ENCODE peak calls at places on chromosomes 3 and 15, in eight cellular contexts. O is psoas muscle, B is breast epithelium, X is heart right ventricle, E is transverse colon, V is endothelial cell of umbilical vein, Q is RWPE2, N is astrocyte. J is an unnamed sample. For H3K4me1 and H3K27me3, the result is how much of the 10 kb centered on the place peaks cover.

GRCh38 chr3:131083190-131083863 is 56.6 kb downstream of the NEK11 start:
- DNase-seq in O (peak), B (no peak), X (peak), E (peak), V (no peak), Q (no peak), N (no peak), J (no peak)

GRCh38 chr3:27485853-27486252 is 1.7 kb upstream of the SLC4A7 start:
- DNase-seq in O (no peak), B (no peak), X (no peak), E (no peak), V (no peak), Q (no peak), N (peak), J (no peak)

GRCh38 chr15:69074843-69075224 is 60.3 kb downstream of the NOX5 start:
- DNase-seq in O (no peak), B (no peak), X (no peak), E (peak), V (peak), Q (peak), N (no peak), J (no peak)

GRCh38 chr3:105686324-105686897 is 182.4 kb downstream of the CBLB start:
- DNase-seq in O (no peak), B (no peak), X (no peak), E (no peak), V (peak), Q (no peak), N (no peak), J (no peak)

GRCh38 chr15:67826717-67827560 is 1.6 kb downstream of the SKOR1 start:
- DNase-seq in O (no peak), B (no peak), X (no peak), E (no peak), V (no peak), Q (peak), N (no peak), J (no peak)

GRCh38 chr3:129723558-129724324 is 117.3 kb upstream of the PLXND1 start:
- DNase-seq in O (peak), B (peak), X (no peak), E (peak), V (peak), Q (no peak), N (peak), J (no peak)

GRCh38 chr3:195763248-195763830 is 42.6 kb downstream of the MUC20 start:
- DNase-seq in O (no peak), B (no peak), X (no peak), E (no peak), V (no peak), Q (no peak), N (no peak), J (no peak)

GRCh38 chr3:184399410-184399809 is 19.6 kb downstream of the CHRD start:
- DNase-seq in O (no peak), B (no peak), X (no peak), E (no peak), V (no peak), Q (no peak), N (peak), J (no peak)

GRCh38 chr15:39756806-39757522 is 25.7 kb downstream of the FSIP1 start:
- DNase-seq in O (no peak), B (no peak), X (no peak), E (no peak), V (peak), Q (no peak), N (peak), J (no peak)

GRCh38 chr3:116020495-116020894 is 397.2 kb downstream of the GAP43 start:
- DNase-seq in O (no peak), B (no peak), X (no peak), E (no peak), V (no peak), Q (no peak), N (peak), J (no peak)

GRCh38 chr15:48370460-48370859 is 39.2 kb downstream of the DUT start:
- DNase-seq in O (no peak), B (no peak), X (no peak), E (no peak), V (no peak), Q (no peak), N (peak), J (no peak)

DNA sequence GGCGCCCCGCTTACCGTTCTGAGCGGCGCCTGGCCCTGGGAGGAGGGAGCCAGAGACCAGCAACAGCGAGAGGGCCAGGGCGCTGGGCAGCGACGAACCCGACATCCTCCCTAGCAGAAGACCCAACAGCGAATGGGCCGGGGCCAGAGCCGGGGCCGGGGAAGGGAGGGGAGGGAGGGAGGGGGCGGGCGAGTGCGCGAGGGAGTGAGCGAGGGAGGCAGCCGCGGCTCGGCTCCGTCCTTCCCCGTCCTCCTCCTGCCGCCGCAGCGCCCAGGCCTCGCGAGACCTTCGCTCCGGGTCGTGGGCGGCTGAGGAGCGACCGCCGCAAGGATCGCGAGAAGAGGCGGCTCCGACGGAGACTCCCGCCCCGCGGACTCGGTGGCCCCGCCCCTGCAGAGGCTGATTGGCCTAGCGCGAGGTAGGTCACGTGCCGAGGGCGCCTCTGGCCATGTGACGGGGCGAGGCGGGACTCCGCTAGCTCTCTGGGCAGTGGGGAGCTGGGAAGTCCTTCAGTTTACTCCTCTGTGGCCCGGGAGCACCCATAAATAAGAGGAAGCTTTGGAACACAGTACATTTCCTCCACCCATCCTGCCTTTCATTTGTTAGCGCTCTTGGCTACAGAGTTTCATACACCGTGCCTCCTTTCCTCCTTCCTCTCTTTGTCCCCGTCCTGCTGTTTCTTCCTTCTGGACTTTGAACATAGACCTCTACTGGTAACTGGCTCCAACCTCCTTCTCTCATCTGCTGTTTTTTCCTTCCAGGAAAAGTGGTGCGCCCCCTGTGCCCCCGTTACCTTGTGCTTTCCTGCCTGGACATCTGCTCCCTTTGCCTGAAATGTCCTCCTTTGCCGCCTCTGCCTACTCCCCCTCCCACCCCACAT is at the start of gene NPTN:
- DNase-seq in O (peak), B (peak), X (peak), E (peak), V (peak), Q (peak), N (peak), J (peak)
- TF ChIP-seq CTCF in O (no peak), B (no peak), X (peak), E (no peak), V (no peak), Q (peak), N (no peak), J (no peak)

DNA sequence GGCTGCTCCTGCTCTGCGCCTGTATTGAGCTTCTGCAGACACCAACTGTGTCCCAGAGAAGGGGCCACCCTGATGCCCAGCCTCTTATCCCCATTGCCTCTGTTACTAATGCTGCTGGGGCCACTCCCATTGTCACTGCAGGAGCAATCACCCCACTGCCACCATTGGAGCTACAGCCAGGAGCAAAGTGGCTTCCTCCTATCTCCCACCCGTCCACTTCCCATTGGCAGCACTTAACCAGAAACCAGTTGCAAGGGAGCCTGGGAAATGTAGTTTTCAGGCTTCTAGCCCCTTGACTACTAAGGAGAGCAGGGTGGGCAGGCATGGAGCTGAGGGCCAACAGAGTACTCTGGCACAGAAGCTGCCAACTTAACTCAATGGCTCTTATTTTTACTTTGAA is 55.9 kb upstream of the KLF13 start:
- DNase-seq in O (no peak), B (no peak), X (no peak), E (peak), V (no peak), Q (no peak), N (no peak), J (no peak)
- H3K4me1 ChIP-seq in O (under half), B (under half), X (under half), E (under half), V (under half), Q (under half), N (under half), J (under half)

GRCh38 chr3:158097571-158098553 is 8.4 kb downstream of the SHOX2 start:
- DNase-seq in O (peak), B (no peak), X (peak), E (peak), V (peak), Q (no peak), N (no peak), J (peak)
- H3K27me3 ChIP-seq in O (under half), B (half or more), X (half or more), E (half or more), V (half or more), Q (half or more), N (half or more), J (half or more)

DNA sequence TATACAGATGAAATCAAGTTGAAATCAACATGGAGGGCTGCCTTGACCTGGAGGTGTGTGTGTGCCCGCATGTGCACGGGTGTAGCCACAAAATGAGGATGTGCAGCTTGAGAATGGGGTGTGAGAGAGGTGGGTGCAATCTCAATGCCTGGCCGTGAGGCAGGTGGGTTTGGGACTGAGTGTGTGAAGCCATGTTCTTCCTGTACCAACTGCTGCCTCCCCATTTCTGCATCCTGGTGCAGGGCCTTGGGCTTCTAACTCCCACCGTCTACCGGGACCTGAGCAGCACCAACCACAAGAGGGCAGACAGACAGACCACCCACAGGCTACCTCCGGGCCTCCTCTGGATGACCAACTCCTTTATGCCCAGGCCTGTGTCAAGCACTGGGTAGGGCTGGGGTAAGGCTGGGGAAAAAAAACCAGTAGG is 161.9 kb upstream of the TLE3 start:
- DNase-seq in O (no peak), B (no peak), X (no peak), E (no peak), V (no peak), Q (no peak), N (no peak), J (no peak)
- TF ChIP-seq CTCF in O (no peak), B (no peak), X (peak), E (no peak), V (peak), Q (peak), N (no peak), J (peak)

GRCh38 chr3:48439820-48440589 is at the start of the genes CCDC51 and TMA7:
- DNase-seq in O (peak), B (peak), X (peak), E (peak), V (peak), Q (peak), N (peak), J (peak)
- H3K4me1 ChIP-seq in O (under half), B (under half), X (under half), E (under half), V (under half), Q (under half), N (under half), J (under half)

DNA sequence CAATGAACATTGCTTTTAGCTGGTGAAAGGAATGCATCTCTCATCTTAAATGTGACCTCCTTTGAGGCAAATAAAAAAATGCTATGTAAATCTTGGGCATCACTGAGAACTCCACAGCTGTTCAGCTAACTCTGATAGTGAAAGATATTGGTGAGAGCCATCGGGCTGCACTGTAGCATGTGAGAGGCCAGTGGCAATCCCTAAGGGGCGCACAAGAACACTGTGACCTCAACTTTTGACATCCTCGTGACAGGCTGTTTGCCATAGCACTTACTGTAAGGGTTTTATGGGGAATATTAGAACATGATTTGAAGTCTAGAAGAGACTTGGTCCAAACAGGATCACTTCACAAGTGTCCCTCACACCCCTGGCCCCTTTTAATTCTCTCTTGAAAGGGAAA is 697.9 kb downstream of the MCTP2 start:
- DNase-seq in O (no peak), B (no peak), X (no peak), E (no peak), V (no peak), Q (no peak), N (no peak), J (no peak)
- H3K27me3 ChIP-seq in O (under half), B (under half), X (under half), E (under half), V (under half), Q (under half), N (under half), J (under half)